ENCODE peak calls at places on chromosomes 3 and 15, in six cellular contexts. One of them, this sample, is unnamed.

GRCh38 chr3:121836069-121836468 is 1.1 kb downstream of the EAF2 start:
- DNase-seq in activated T-cell treated with anti-CD3 and anti-CD28 coated beads, Interleukin-2, amount 50 U/mL, for 1 hour: no peak
- DNase-seq in neuronal stem cell: no peak
- DNase-seq in RWPE1: no peak
- DNase-seq in A172: no peak
- DNase-seq in choroid plexus epithelial cell: no peak
- DNase-seq in this sample: no peak

GRCh38 chr15:60324706-60325438 is 72.9 kb downstream of the ANXA2 start:
- DNase-seq in activated T-cell treated with anti-CD3 and anti-CD28 coated beads, Interleukin-2, amount 50 U/mL, for 1 hour: no peak
- DNase-seq in neuronal stem cell: no peak
- DNase-seq in RWPE1: no peak
- DNase-seq in A172: no peak
- DNase-seq in choroid plexus epithelial cell: peak
- DNase-seq in this sample: no peak

GRCh38 chr15:48331796-48332641 is 790 bp downstream of the DUT start:
- DNase-seq in activated T-cell treated with anti-CD3 and anti-CD28 coated beads, Interleukin-2, amount 50 U/mL, for 1 hour: peak
- DNase-seq in neuronal stem cell: no peak
- DNase-seq in RWPE1: peak
- DNase-seq in A172: peak
- DNase-seq in choroid plexus epithelial cell: peak
- DNase-seq in this sample: peak

GRCh38 chr15:66503780-66504562 is 684 bp downstream of the RPL4 start:
- DNase-seq in activated T-cell treated with anti-CD3 and anti-CD28 coated beads, Interleukin-2, amount 50 U/mL, for 1 hour: no peak
- DNase-seq in neuronal stem cell: no peak
- DNase-seq in RWPE1: no peak
- DNase-seq in A172: no peak
- DNase-seq in choroid plexus epithelial cell: peak
- DNase-seq in this sample: no peak

GRCh38 chr3:57974796-57975388 is 33.3 kb upstream of the FLNB start:
- DNase-seq in activated T-cell treated with anti-CD3 and anti-CD28 coated beads, Interleukin-2, amount 50 U/mL, for 1 hour: no peak
- DNase-seq in neuronal stem cell: no peak
- DNase-seq in RWPE1: peak
- DNase-seq in A172: peak
- DNase-seq in choroid plexus epithelial cell: peak
- DNase-seq in this sample: no peak

GRCh38 chr3:159762981-159763465 is 225.6 kb upstream of the IL12A start:
- DNase-seq in activated T-cell treated with anti-CD3 and anti-CD28 coated beads, Interleukin-2, amount 50 U/mL, for 1 hour: no peak
- DNase-seq in neuronal stem cell: peak
- DNase-seq in RWPE1: peak
- DNase-seq in A172: peak
- DNase-seq in choroid plexus epithelial cell: peak
- DNase-seq in this sample: no peak

GRCh38 chr3:149610351-149611105 is 47.3 kb downstream of the WWTR1 start:
- DNase-seq in activated T-cell treated with anti-CD3 and anti-CD28 coated beads, Interleukin-2, amount 50 U/mL, for 1 hour: no peak
- DNase-seq in neuronal stem cell: no peak
- DNase-seq in RWPE1: no peak
- DNase-seq in A172: no peak
- DNase-seq in choroid plexus epithelial cell: no peak
- DNase-seq in this sample: no peak

GRCh38 chr3:43132883-43133743 is 27.2 kb upstream of the POMGNT2 start:
- DNase-seq in activated T-cell treated with anti-CD3 and anti-CD28 coated beads, Interleukin-2, amount 50 U/mL, for 1 hour: no peak
- DNase-seq in neuronal stem cell: no peak
- DNase-seq in RWPE1: no peak
- DNase-seq in A172: no peak
- DNase-seq in choroid plexus epithelial cell: no peak
- DNase-seq in this sample: no peak

GRCh38 chr3:150015906-150016305 is 45.2 kb upstream of the PFN2 start:
- DNase-seq in activated T-cell treated with anti-CD3 and anti-CD28 coated beads, Interleukin-2, amount 50 U/mL, for 1 hour: no peak
- DNase-seq in neuronal stem cell: no peak
- DNase-seq in RWPE1: no peak
- DNase-seq in A172: no peak
- DNase-seq in choroid plexus epithelial cell: no peak
- DNase-seq in this sample: no peak

GRCh38 chr3:53350652-53351051 is 3.3 kb upstream of the DCP1A start:
- DNase-seq in activated T-cell treated with anti-CD3 and anti-CD28 coated beads, Interleukin-2, amount 50 U/mL, for 1 hour: no peak
- DNase-seq in neuronal stem cell: no peak
- DNase-seq in RWPE1: no peak
- DNase-seq in A172: peak
- DNase-seq in choroid plexus epithelial cell: peak
- DNase-seq in this sample: no peak

GRCh38 chr15:99729920-99730319 is 3.3 kb downstream of the LYSMD4 start:
- DNase-seq in activated T-cell treated with anti-CD3 and anti-CD28 coated beads, Interleukin-2, amount 50 U/mL, for 1 hour: no peak
- DNase-seq in neuronal stem cell: no peak
- DNase-seq in RWPE1: peak
- DNase-seq in A172: peak
- DNase-seq in choroid plexus epithelial cell: peak
- DNase-seq in this sample: no peak

GRCh38 chr15:38252481-38253311 is at the start of gene SPRED1:
- DNase-seq in activated T-cell treated with anti-CD3 and anti-CD28 coated beads, Interleukin-2, amount 50 U/mL, for 1 hour: peak
- DNase-seq in neuronal stem cell: peak
- DNase-seq in RWPE1: peak
- DNase-seq in A172: peak
- DNase-seq in choroid plexus epithelial cell: peak
- DNase-seq in this sample: peak

GRCh38 chr3:175057406-175057805 is 198.3 kb downstream of the NAALADL2 start:
- DNase-seq in activated T-cell treated with anti-CD3 and anti-CD28 coated beads, Interleukin-2, amount 50 U/mL, for 1 hour: no peak
- DNase-seq in neuronal stem cell: no peak
- DNase-seq in RWPE1: no peak
- DNase-seq in A172: no peak
- DNase-seq in choroid plexus epithelial cell: no peak
- DNase-seq in this sample: no peak

GRCh38 chr15:92158426-92158825 is 235.3 kb upstream of the ST8SIA2 start:
- DNase-seq in activated T-cell treated with anti-CD3 and anti-CD28 coated beads, Interleukin-2, amount 50 U/mL, for 1 hour: no peak
- DNase-seq in neuronal stem cell: no peak
- DNase-seq in RWPE1: peak
- DNase-seq in A172: peak
- DNase-seq in choroid plexus epithelial cell: no peak
- DNase-seq in this sample: no peak

GRCh38 chr3:80767599-80767998 is 993.8 kb downstream of the GBE1 start:
- DNase-seq in activated T-cell treated with anti-CD3 and anti-CD28 coated beads, Interleukin-2, amount 50 U/mL, for 1 hour: no peak
- DNase-seq in neuronal stem cell: no peak
- DNase-seq in RWPE1: no peak
- DNase-seq in A172: no peak
- DNase-seq in choroid plexus epithelial cell: peak
- DNase-seq in this sample: no peak

GRCh38 chr15:94322141-94322540 is 90.8 kb downstream of the MCTP2 start:
- DNase-seq in activated T-cell treated with anti-CD3 and anti-CD28 coated beads, Interleukin-2, amount 50 U/mL, for 1 hour: no peak
- DNase-seq in neuronal stem cell: no peak
- DNase-seq in RWPE1: no peak
- DNase-seq in A172: no peak
- DNase-seq in choroid plexus epithelial cell: peak
- DNase-seq in this sample: no peak

GRCh38 chr15:24919446-24919845 is 35.3 kb upstream of the SNRPN start:
- DNase-seq in activated T-cell treated with anti-CD3 and anti-CD28 coated beads, Interleukin-2, amount 50 U/mL, for 1 hour: no peak
- DNase-seq in neuronal stem cell: no peak
- DNase-seq in RWPE1: no peak
- DNase-seq in A172: no peak
- DNase-seq in choroid plexus epithelial cell: no peak
- DNase-seq in this sample: no peak

GRCh38 chr15:99058421-99058870 is 46.4 kb upstream of the SYNM start:
- DNase-seq in activated T-cell treated with anti-CD3 and anti-CD28 coated beads, Interleukin-2, amount 50 U/mL, for 1 hour: no peak
- DNase-seq in neuronal stem cell: no peak
- DNase-seq in RWPE1: no peak
- DNase-seq in A172: no peak
- DNase-seq in choroid plexus epithelial cell: no peak
- DNase-seq in this sample: no peak

GRCh38 chr3:38605981-38606380 is 43.5 kb downstream of the SCN5A start:
- DNase-seq in activated T-cell treated with anti-CD3 and anti-CD28 coated beads, Interleukin-2, amount 50 U/mL, for 1 hour: no peak
- DNase-seq in neuronal stem cell: no peak
- DNase-seq in RWPE1: no peak
- DNase-seq in A172: no peak
- DNase-seq in choroid plexus epithelial cell: no peak
- DNase-seq in this sample: no peak

This sample was measured in stimulated activated effector memory CD8-positive, alpha-beta T cell treated with anti-CD3 and anti-CD28 coated beads, Interleukin-12 subunit alpha, Interleukin-12 subunit beta, amount 100 ng/mL, for 72 hours.